ENCODE peak calls at places on chromosomes 4 and X, in five cellular contexts. One of them, this sample, is unnamed.

GRCh38 chr4:75457365-75457764 is 56.8 kb downstream of the RCHY1 start:
- DNase-seq in epithelial cell of esophagus: no peak
- DNase-seq in kidney epithelial cell: no peak
- DNase-seq in MM.1S: no peak
- DNase-seq in heart left ventricle: no peak
- DNase-seq in this sample: no peak

GRCh38 chrX:104254442-104255115 is at the start of gene ESX1:
- DNase-seq in epithelial cell of esophagus: no peak
- DNase-seq in kidney epithelial cell: no peak
- DNase-seq in MM.1S: no peak
- DNase-seq in heart left ventricle: no peak
- DNase-seq in this sample: no peak

GRCh38 chrX:107710617-107711391 is 64.8 kb downstream of the TSC22D3 start:
- DNase-seq in epithelial cell of esophagus: peak
- DNase-seq in kidney epithelial cell: peak
- DNase-seq in MM.1S: peak
- DNase-seq in heart left ventricle: no peak
- DNase-seq in this sample: peak

GRCh38 chr4:43456383-43456782 is 563.9 kb downstream of the GRXCR1 start:
- DNase-seq in epithelial cell of esophagus: peak
- DNase-seq in kidney epithelial cell: peak
- DNase-seq in MM.1S: no peak
- DNase-seq in heart left ventricle: no peak
- DNase-seq in this sample: no peak

GRCh38 chr4:183286590-183287308 is 33.3 kb downstream of the CLDN22 start:
- DNase-seq in epithelial cell of esophagus: no peak
- DNase-seq in kidney epithelial cell: no peak
- DNase-seq in MM.1S: no peak
- DNase-seq in heart left ventricle: no peak
- DNase-seq in this sample: no peak

GRCh38 chrX:71941771-71942170 is 31.1 kb downstream of the NHSL2 start:
- DNase-seq in epithelial cell of esophagus: peak
- DNase-seq in kidney epithelial cell: no peak
- DNase-seq in MM.1S: no peak
- DNase-seq in heart left ventricle: no peak
- DNase-seq in this sample: no peak

GRCh38 chrX:40152706-40153334 is 55.1 kb upstream of the BCOR start:
- DNase-seq in epithelial cell of esophagus: no peak
- DNase-seq in kidney epithelial cell: no peak
- DNase-seq in MM.1S: no peak
- DNase-seq in heart left ventricle: peak
- DNase-seq in this sample: no peak

GRCh38 chr4:66169341-66169740 is 499.1 kb upstream of the EPHA5 start:
- DNase-seq in epithelial cell of esophagus: peak
- DNase-seq in kidney epithelial cell: no peak
- DNase-seq in MM.1S: no peak
- DNase-seq in heart left ventricle: no peak
- DNase-seq in this sample: no peak

GRCh38 chrX:17361620-17362019 is 13.4 kb upstream of the NHS start:
- DNase-seq in epithelial cell of esophagus: no peak
- DNase-seq in kidney epithelial cell: no peak
- DNase-seq in MM.1S: no peak
- DNase-seq in heart left ventricle: no peak
- DNase-seq in this sample: peak

GRCh38 chr4:148261861-148262260 is 180.4 kb downstream of the NR3C2 start:
- DNase-seq in epithelial cell of esophagus: no peak
- DNase-seq in kidney epithelial cell: peak
- DNase-seq in MM.1S: no peak
- DNase-seq in heart left ventricle: no peak
- DNase-seq in this sample: no peak

GRCh38 chrX:2501246-2502102 is 698 bp upstream of the DHRSX start:
- DNase-seq in epithelial cell of esophagus: no peak
- DNase-seq in kidney epithelial cell: no peak
- DNase-seq in MM.1S: no peak
- DNase-seq in heart left ventricle: no peak
- DNase-seq in this sample: no peak

GRCh38 chr4:120718979-120719566 is 203.5 kb downstream of the PRDM5 start:
- DNase-seq in epithelial cell of esophagus: peak
- DNase-seq in kidney epithelial cell: no peak
- DNase-seq in MM.1S: peak
- DNase-seq in heart left ventricle: no peak
- DNase-seq in this sample: peak

GRCh38 chr4:38072578-38072977 is 112.4 kb downstream of the PTTG2 start:
- DNase-seq in epithelial cell of esophagus: no peak
- DNase-seq in kidney epithelial cell: no peak
- DNase-seq in MM.1S: no peak
- DNase-seq in heart left ventricle: no peak
- DNase-seq in this sample: no peak

GRCh38 chr4:128228021-128228571 is 59.5 kb downstream of the PGRMC2 start:
- DNase-seq in epithelial cell of esophagus: peak
- DNase-seq in kidney epithelial cell: no peak
- DNase-seq in MM.1S: no peak
- DNase-seq in heart left ventricle: no peak
- DNase-seq in this sample: no peak

GRCh38 chr4:17356926-17357325 is 155.0 kb downstream of the QDPR start:
- DNase-seq in epithelial cell of esophagus: no peak
- DNase-seq in kidney epithelial cell: no peak
- DNase-seq in MM.1S: no peak
- DNase-seq in heart left ventricle: no peak
- DNase-seq in this sample: no peak

GRCh38 chr4:168613869-168614268 is 117.0 kb downstream of the PALLD start:
- DNase-seq in epithelial cell of esophagus: no peak
- DNase-seq in kidney epithelial cell: no peak
- DNase-seq in MM.1S: no peak
- DNase-seq in heart left ventricle: no peak
- DNase-seq in this sample: no peak

GRCh38 chrX:56783450-56783831 is 54.4 kb downstream of the NBDY start:
- DNase-seq in epithelial cell of esophagus: no peak
- DNase-seq in kidney epithelial cell: no peak
- DNase-seq in MM.1S: peak
- DNase-seq in heart left ventricle: no peak
- DNase-seq in this sample: no peak

GRCh38 chr4:74897390-74897789 is 35.5 kb upstream of the PARM1 start:
- DNase-seq in epithelial cell of esophagus: peak
- DNase-seq in kidney epithelial cell: no peak
- DNase-seq in MM.1S: no peak
- DNase-seq in heart left ventricle: no peak
- DNase-seq in this sample: no peak

GRCh38 chr4:185792384-185793146 is 19.4 kb downstream of the SORBS2 start:
- DNase-seq in epithelial cell of esophagus: peak
- DNase-seq in kidney epithelial cell: peak
- DNase-seq in MM.1S: no peak
- DNase-seq in heart left ventricle: no peak
- DNase-seq in this sample: no peak

GRCh38 chrX:38594434-38594833 is 33.1 kb downstream of the TSPAN7 start:
- DNase-seq in epithelial cell of esophagus: no peak
- DNase-seq in kidney epithelial cell: no peak
- DNase-seq in MM.1S: no peak
- DNase-seq in heart left ventricle: no peak
- DNase-seq in this sample: no peak

GRCh38 chr4:100075486-100076270 is 114.6 kb downstream of the DDIT4L start:
- DNase-seq in epithelial cell of esophagus: peak
- DNase-seq in kidney epithelial cell: no peak
- DNase-seq in MM.1S: no peak
- DNase-seq in heart left ventricle: no peak
- DNase-seq in this sample: no peak

GRCh38 chr4:126790633-126791032 is 842.1 kb upstream of the INTU start:
- DNase-seq in epithelial cell of esophagus: no peak
- DNase-seq in kidney epithelial cell: no peak
- DNase-seq in MM.1S: no peak
- DNase-seq in heart left ventricle: no peak
- DNase-seq in this sample: no peak

GRCh38 chr4:75004755-75005668 is 72.1 kb downstream of the PARM1 start:
- DNase-seq in epithelial cell of esophagus: peak
- DNase-seq in kidney epithelial cell: no peak
- DNase-seq in MM.1S: peak
- DNase-seq in heart left ventricle: no peak
- DNase-seq in this sample: peak

DNA sequence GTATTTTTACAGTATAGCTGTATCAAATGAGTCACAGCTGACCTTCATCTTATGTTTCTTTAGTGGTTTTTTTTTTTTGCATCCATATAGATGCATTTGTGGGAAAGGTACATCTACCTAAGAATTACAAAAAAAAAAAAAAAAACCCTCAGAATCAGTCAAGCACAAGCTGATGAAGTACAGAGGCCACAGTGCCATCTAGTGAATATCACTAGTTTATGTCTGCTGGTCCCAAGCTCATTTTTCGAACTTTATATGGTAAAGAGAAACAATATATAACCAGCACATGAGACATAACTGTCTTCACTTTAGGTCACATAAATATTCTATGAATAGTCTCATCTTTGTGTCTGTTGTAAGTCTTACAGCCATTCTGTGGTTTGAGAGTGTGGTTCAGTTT is 220.1 kb downstream of the DLG3 start:
- DNase-seq in epithelial cell of esophagus: peak
- DNase-seq in kidney epithelial cell: peak
- DNase-seq in MM.1S: peak
- DNase-seq in heart left ventricle: no peak
- DNase-seq in this sample: peak
- TF ChIP-seq CTCF in epithelial cell of esophagus: peak
- TF ChIP-seq CTCF in kidney epithelial cell: peak
- TF ChIP-seq CTCF in MM.1S: peak
- TF ChIP-seq CTCF in heart left ventricle: peak
- TF ChIP-seq CTCF in this sample: peak

DNA sequence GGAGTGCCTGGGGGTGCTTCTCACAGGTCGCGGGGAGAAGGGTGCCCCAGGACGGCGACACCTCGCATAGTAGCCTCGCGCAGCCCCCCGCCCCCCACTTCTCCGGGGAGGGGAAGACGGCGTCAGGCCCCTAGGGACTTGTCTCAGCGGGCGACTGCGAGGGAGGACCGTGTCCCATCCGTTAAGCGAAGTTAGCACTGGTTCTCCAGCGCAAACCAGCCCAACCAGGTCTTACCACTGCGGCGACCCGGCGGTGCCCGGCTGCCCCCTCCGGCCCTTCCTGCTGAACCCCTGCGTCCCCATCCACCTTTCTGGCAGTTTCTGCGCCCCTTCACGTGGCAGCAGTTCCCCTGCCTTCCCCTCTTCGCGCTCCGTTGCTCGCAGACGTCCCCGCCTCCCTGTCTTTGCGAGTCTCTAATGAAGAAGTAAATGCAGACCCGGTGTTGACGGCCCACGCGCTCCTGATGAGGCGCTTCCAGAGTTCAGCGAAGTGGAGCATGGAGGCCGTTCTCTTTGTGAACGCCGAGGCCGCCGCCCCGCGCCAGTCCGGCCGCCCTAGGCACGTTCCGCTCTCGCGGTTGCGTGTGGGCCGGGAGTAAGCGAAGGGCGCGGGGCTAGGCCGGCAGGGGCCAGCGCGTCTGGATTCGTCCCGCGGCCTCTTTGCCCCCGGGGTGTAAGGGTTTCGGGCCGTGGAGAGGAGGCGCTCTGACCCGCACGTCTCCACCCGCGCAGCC is 3.0 kb downstream of the SLIT2 start:
- DNase-seq in epithelial cell of esophagus: peak
- DNase-seq in kidney epithelial cell: no peak
- DNase-seq in MM.1S: no peak
- DNase-seq in heart left ventricle: peak
- DNase-seq in this sample: no peak
- H3K4me3 ChIP-seq in epithelial cell of esophagus: peak
- H3K4me3 ChIP-seq in kidney epithelial cell: peak
- H3K4me3 ChIP-seq in MM.1S: peak
- H3K4me3 ChIP-seq in heart left ventricle: peak
- H3K4me3 ChIP-seq in this sample: no peak

DNA sequence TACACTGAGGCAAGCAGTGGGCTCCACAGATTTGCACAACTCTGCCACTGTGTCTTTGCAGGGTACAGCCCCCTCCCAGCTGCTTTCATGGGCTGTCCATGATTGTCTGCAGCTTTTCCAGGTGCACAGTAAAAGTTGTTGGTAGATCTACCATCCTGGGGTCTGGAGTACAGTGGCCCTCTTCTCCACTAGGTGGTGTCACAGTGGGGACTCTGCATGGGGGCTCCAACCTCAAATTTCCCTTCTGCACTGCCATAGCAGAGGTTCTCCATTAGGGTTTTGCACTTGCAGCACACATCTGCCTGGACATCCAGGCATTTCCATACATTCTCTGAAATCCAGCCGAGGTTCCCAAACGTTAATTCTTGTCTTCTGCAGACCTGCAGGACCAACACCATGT is 1002.3 kb downstream of the FAM133A start:
- DNase-seq in epithelial cell of esophagus: no peak
- DNase-seq in kidney epithelial cell: no peak
- DNase-seq in MM.1S: no peak
- DNase-seq in heart left ventricle: no peak
- DNase-seq in this sample: no peak
- TF ChIP-seq CTCF in epithelial cell of esophagus: no peak
- TF ChIP-seq CTCF in kidney epithelial cell: no peak
- TF ChIP-seq CTCF in MM.1S: no peak
- TF ChIP-seq CTCF in heart left ventricle: no peak
- TF ChIP-seq CTCF in this sample: no peak

GRCh38 chr4:24795666-24796381 is 451 bp downstream of the SOD3 start:
- DNase-seq in epithelial cell of esophagus: no peak
- DNase-seq in kidney epithelial cell: no peak
- DNase-seq in MM.1S: no peak
- DNase-seq in heart left ventricle: no peak
- DNase-seq in this sample: no peak
- H3K4me3 ChIP-seq in epithelial cell of esophagus: no peak
- H3K4me3 ChIP-seq in kidney epithelial cell: no peak
- H3K4me3 ChIP-seq in MM.1S: no peak
- H3K4me3 ChIP-seq in heart left ventricle: peak
- H3K4me3 ChIP-seq in this sample: no peak

GRCh38 chrX:122004127-122004526 is 956.7 kb downstream of the GLUD2 start:
- DNase-seq in epithelial cell of esophagus: no peak
- DNase-seq in kidney epithelial cell: no peak
- DNase-seq in MM.1S: no peak
- DNase-seq in heart left ventricle: no peak
- DNase-seq in this sample: no peak
- TF ChIP-seq CTCF in epithelial cell of esophagus: no peak
- TF ChIP-seq CTCF in kidney epithelial cell: no peak
- TF ChIP-seq CTCF in MM.1S: no peak
- TF ChIP-seq CTCF in heart left ventricle: no peak
- TF ChIP-seq CTCF in this sample: no peak

GRCh38 chrX:50036481-50036880 is 114.1 kb downstream of the CLCN5 start:
- DNase-seq in epithelial cell of esophagus: no peak
- DNase-seq in kidney epithelial cell: no peak
- DNase-seq in MM.1S: no peak
- DNase-seq in heart left ventricle: no peak
- DNase-seq in this sample: no peak
- H3K4me3 ChIP-seq in epithelial cell of esophagus: no peak
- H3K4me3 ChIP-seq in kidney epithelial cell: no peak
- H3K4me3 ChIP-seq in MM.1S: no peak
- H3K4me3 ChIP-seq in heart left ventricle: no peak
- H3K4me3 ChIP-seq in this sample: no peak